ENCODE peak calls at places on chromosome 11, in five cellular contexts. M is HCT116, O is HepG2, F is H1, X is GM12878. J is an unnamed sample.

GRCh38 chr11:67422894-67423293 is 5.4 kb upstream of the RPS6KB2 start:
- DNase-seq in M (no peak), O (no peak), F (no peak), X (no peak), J (peak)

GRCh38 chr11:63841554-63841953 is 2.6 kb downstream of the MARK2 start:
- DNase-seq in M (no peak), O (no peak), F (peak), X (no peak), J (no peak)

GRCh38 chr11:64007160-64007628 is 21.0 kb downstream of the OTUB1 start:
- DNase-seq in M (no peak), O (no peak), F (peak), X (no peak), J (peak)

GRCh38 chr11:94740975-94741707 is 27.0 kb upstream of the AMOTL1 start:
- DNase-seq in M (peak), O (peak), F (peak), X (no peak), J (peak)

GRCh38 chr11:68002575-68002942 is 1.3 kb downstream of the UNC93B1 start:
- DNase-seq in M (no peak), O (no peak), F (no peak), X (no peak), J (no peak)

GRCh38 chr11:35138606-35138948 is 394 bp upstream of the CD44 start:
- DNase-seq in M (no peak), O (no peak), F (no peak), X (no peak), J (no peak)

GRCh38 chr11:72777755-72778278 is 16.0 kb downstream of the STARD10 start:
- DNase-seq in M (no peak), O (peak), F (no peak), X (no peak), J (no peak)

GRCh38 chr11:55726715-55727324 is 46.4 kb upstream of the OR5D13 start:
- DNase-seq in M (no peak), O (no peak), F (peak), X (no peak), J (peak)

GRCh38 chr11:105647780-105648179 is 37.9 kb downstream of the GRIA4 start:
- DNase-seq in M (no peak), O (no peak), F (no peak), X (no peak), J (no peak)

GRCh38 chr11:111743700-111744099 is 22.5 kb downstream of the PPP2R1B start:
- DNase-seq in M (no peak), O (no peak), F (no peak), X (no peak), J (no peak)

GRCh38 chr11:72524711-72525110 is 90.4 kb upstream of the CLPB start:
- DNase-seq in M (no peak), O (no peak), F (no peak), X (no peak), J (no peak)

GRCh38 chr11:70740475-70740825 is 342.1 kb downstream of the CTTN start:
- DNase-seq in M (no peak), O (no peak), F (no peak), X (no peak), J (no peak)

GRCh38 chr11:102497061-102497460 is 33.5 kb downstream of the MMP7 start:
- DNase-seq in M (no peak), O (no peak), F (no peak), X (no peak), J (no peak)

GRCh38 chr11:126352934-126353801 is 2.3 kb upstream of the ST3GAL4 start:
- DNase-seq in M (no peak), O (peak), F (no peak), X (peak), J (peak)

GRCh38 chr11:66883021-66883968 is 26.4 kb downstream of the LRFN4 start:
- DNase-seq in M (peak), O (peak), F (peak), X (no peak), J (peak)

GRCh38 chr11:117658809-117659208 is 138.2 kb downstream of the DSCAML1 start:
- DNase-seq in M (no peak), O (no peak), F (no peak), X (no peak), J (no peak)

GRCh38 chr11:122843281-122844150 is 5.2 kb downstream of the CRTAM start:
- DNase-seq in M (no peak), O (peak), F (no peak), X (no peak), J (no peak)

GRCh38 chr11:62644220-62644619 is 2.2 kb downstream of the GANAB start:
- DNase-seq in M (no peak), O (no peak), F (no peak), X (no peak), J (no peak)

GRCh38 chr11:24155792-24156191 is 341.1 kb upstream of the LUZP2 start:
- DNase-seq in M (no peak), O (peak), F (no peak), X (no peak), J (no peak)

GRCh38 chr11:34028407-34028804 is 23.1 kb upstream of the CAPRIN1 start:
- DNase-seq in M (no peak), O (no peak), F (no peak), X (no peak), J (no peak)

GRCh38 chr11:44559207-44559943 is 6.1 kb upstream of the CD82 start:
- DNase-seq in M (no peak), O (no peak), F (peak), X (peak), J (no peak)

GRCh38 chr11:126322996-126323395 is 19.1 kb downstream of the DCPS start:
- DNase-seq in M (no peak), O (no peak), F (no peak), X (no peak), J (no peak)

GRCh38 chr11:35968386-35969088 is 24.7 kb downstream of the LDLRAD3 start:
- DNase-seq in M (no peak), O (no peak), F (no peak), X (no peak), J (no peak)

GRCh38 chr11:2812371-2812991 is 73.1 kb downstream of the CDKN1C start:
- DNase-seq in M (no peak), O (no peak), F (no peak), X (no peak), J (no peak)
- TF ChIP-seq SRF in M (no peak), O (no peak), F (no peak), X (no peak), J (no peak)

GRCh38 chr11:27563201-27563600 is 56.6 kb upstream of the LIN7C start:
- DNase-seq in M (no peak), O (no peak), F (no peak), X (no peak), J (no peak)
- TF ChIP-seq SRF in M (no peak), O (no peak), F (no peak), X (no peak), J (no peak)

GRCh38 chr11:12053606-12054361 is 45.4 kb upstream of the DKK3 start:
- DNase-seq in M (no peak), O (no peak), F (no peak), X (no peak), J (no peak)
- TF ChIP-seq SRF in M (no peak), O (no peak), F (no peak), X (no peak), J (no peak)

GRCh38 chr11:75350122-75350742 is 1.2 kb downstream of the ARRB1 start:
- DNase-seq in M (no peak), O (no peak), F (no peak), X (no peak), J (no peak)

GRCh38 chr11:75346296-75346695 is 5.2 kb downstream of the ARRB1 start:
- DNase-seq in M (no peak), O (no peak), F (no peak), X (no peak), J (no peak)

GRCh38 chr11:75349540-75350116 is 1.8 kb downstream of the ARRB1 start:
- DNase-seq in M (no peak), O (no peak), F (no peak), X (no peak), J (peak)

GRCh38 chr11:75346912-75347647 is 4.4 kb downstream of the ARRB1 start:
- DNase-seq in M (no peak), O (no peak), F (no peak), X (no peak), J (no peak)

DNA sequence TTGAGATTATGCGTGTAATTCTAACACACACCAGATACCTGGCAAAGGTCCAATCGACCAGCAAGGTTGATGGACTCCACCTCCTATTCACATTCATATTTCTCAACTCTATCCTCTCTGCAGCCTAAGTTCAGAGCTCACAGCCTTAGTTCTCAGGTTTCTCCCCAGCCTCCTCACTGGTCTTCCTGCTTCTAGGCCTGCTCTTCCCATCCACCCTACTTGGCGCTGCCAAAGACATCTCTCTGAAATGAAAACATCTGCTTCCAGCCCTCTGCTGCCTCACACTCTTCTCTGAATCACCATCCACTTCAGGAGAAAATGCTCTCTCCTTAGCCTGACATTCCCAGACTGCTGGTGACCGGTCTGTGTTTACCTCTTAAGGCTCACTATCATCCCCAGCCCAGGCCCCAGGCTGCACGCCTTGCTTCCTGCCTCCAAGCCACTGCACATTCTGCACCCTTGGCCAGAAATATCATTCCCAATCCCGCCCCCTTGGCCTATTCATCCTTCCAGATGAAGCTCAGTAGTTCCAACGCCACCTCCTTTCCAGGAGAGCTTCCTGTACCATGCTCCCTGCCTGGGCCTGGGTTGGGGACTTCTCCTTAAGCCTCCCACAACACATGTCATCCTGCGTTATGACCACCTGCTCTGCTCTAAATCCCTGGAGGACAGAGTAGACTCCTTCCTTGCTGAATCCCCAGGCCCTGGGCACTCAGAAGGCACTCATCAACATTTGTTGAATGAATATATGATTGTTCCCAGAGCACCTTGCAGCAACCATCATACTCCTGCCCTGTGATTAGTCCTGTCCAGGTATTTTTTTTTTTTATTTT is 3.5 kb downstream of the ARRB1 start:
- DNase-seq in M (no peak), O (peak), F (no peak), X (no peak), J (peak)
- TF ChIP-seq SRF in M (no peak), O (no peak), F (no peak), X (no peak), J (no peak)